ENCODE peak calls at places on chromosome 9, in six cellular contexts. W is ACHN; H is activated CD8-positive, alpha-beta T cell treated with anti-CD3 and anti-CD28 coated beads for 36 hours; V is colonic mucosa; T is RCC 7860; A is upper lobe of right lung. G is an unnamed sample.

GRCh38 chr9:112035166-112035816 is 138.7 kb downstream of the UGCG start:
- DNase-seq in T (no peak), W (no peak), H (no peak), V (no peak), A (no peak), G (no peak)

GRCh38 chr9:8899541-8899940 is 1100.0 kb upstream of the DMAC1 start:
- DNase-seq in A (no peak), T (no peak), V (no peak), W (no peak), H (no peak), G (no peak)

GRCh38 chr9:34372598-34373011 is 4.1 kb downstream of the MYORG start:
- DNase-seq in H (no peak), V (no peak), W (no peak), T (no peak), A (no peak), G (no peak)

GRCh38 chr9:116423149-116423548 is 264.0 kb upstream of the TRIM32 start:
- DNase-seq in T (no peak), W (no peak), H (no peak), V (no peak), A (no peak), G (no peak)

GRCh38 chr9:68996457-68996856 is 17.5 kb downstream of the PRKACG start:
- DNase-seq in A (no peak), V (no peak), W (no peak), T (no peak), H (no peak), G (no peak)

GRCh38 chr9:90870646-90871326 is 69.2 kb downstream of the SYK start:
- DNase-seq in T (peak; percentile 34), A (no peak), W (peak; percentile 31), H (peak; percentile 62), V (peak; percentile 41), G (peak; percentile 59)

GRCh38 chr9:86355814-86356213 is 1.6 kb upstream of the TUT7 start:
- DNase-seq in T (no peak), W (no peak), A (no peak), V (no peak), H (no peak), G (no peak)

GRCh38 chr9:34862043-34862442 is 96.0 kb upstream of the PHF24 start:
- DNase-seq in H (no peak), T (no peak), W (no peak), A (no peak), V (no peak), G (no peak)

GRCh38 chr9:85416720-85417119 is 325.0 kb downstream of the AGTPBP1 start:
- DNase-seq in V (no peak), T (no peak), H (no peak), A (no peak), W (no peak), G (no peak)

GRCh38 chr9:73714294-73714693 is 562.6 kb downstream of the ANXA1 start:
- DNase-seq in T (no peak), H (no peak), A (no peak), W (no peak), V (no peak), G (no peak)

GRCh38 chr9:5628530-5629311 is at the start of gene RIC1:
- DNase-seq in T (peak; percentile 80), A (peak; percentile 96), V (peak; percentile 92), H (peak; percentile 94), W (peak; percentile 86), G (peak; percentile 79)

GRCh38 chr9:107488400-107489143 is 997 bp downstream of the KLF4 start:
- DNase-seq in T (no peak), V (peak; percentile 81), W (peak; percentile 2), H (peak; percentile 27), A (peak; percentile 91), G (no peak)

GRCh38 chr9:137451976-137452760 is 7.0 kb downstream of the NSMF start:
- DNase-seq in A (peak; percentile 64), W (no peak), H (peak; percentile 35), T (no peak), V (peak; percentile 21), G (no peak)

GRCh38 chr9:97038551-97038908 is 412 bp downstream of the CTSV start:
- DNase-seq in T (no peak), W (peak; percentile 4), A (no peak), V (no peak), H (no peak), G (no peak)

GRCh38 chr9:5450360-5451051 is at the start of gene CD274:
- DNase-seq in H (peak; percentile 91), W (peak; percentile 96), A (peak; percentile 97), V (peak; percentile 94), T (peak; percentile 90), G (peak; percentile 72)

GRCh38 chr9:95249986-95250385 is 67.5 kb downstream of the FANCC start:
- DNase-seq in V (no peak), W (no peak), T (no peak), H (no peak), A (no peak), G (no peak)

G was measured in A172.